ENCODE peak calls at places on chromosome 1, in nine cellular contexts. Z is neural progenitor cell, I is transverse colon, T is DND-41, U is BE2C, J is fibroblast of the aortic adventitia, E is lung, Q is foreskin fibroblast, C is A549. S is an unnamed sample.

GRCh38 chr1:232207089-232207723 is 422.7 kb downstream of the SIPA1L2 start:
- DNase-seq in Z (no peak), U (no peak), Q (no peak), E (no peak), C (no peak), J (no peak), I (no peak), T (no peak), S (no peak)

GRCh38 chr1:42381424-42381673 is 757 bp downstream of the RIMKLA start:
- DNase-seq in I (no peak), T (no peak), Q (no peak), Z (no peak), E (no peak), J (no peak), U (no peak), C (no peak), S (no peak)

GRCh38 chr1:154167461-154167860 is 12.6 kb upstream of the NUP210L start:
- DNase-seq in E (no peak), U (no peak), Q (no peak), Z (no peak), C (no peak), J (no peak), I (no peak), T (no peak), S (no peak)

GRCh38 chr1:224623310-224623714 is 7.2 kb downstream of the CNIH3 start:
- DNase-seq in J (no peak), I (no peak), Z (no peak), T (peak; percentile 32), Q (peak; percentile 69), U (no peak), C (no peak), E (no peak), S (no peak)

GRCh38 chr1:116722016-116722838 is 32.0 kb upstream of the CD2 start:
- DNase-seq in U (no peak), T (no peak), C (no peak), Q (no peak), J (no peak), Z (no peak), E (no peak), I (peak; percentile 27), S (no peak)

GRCh38 chr1:153646672-153647374 is 11.7 kb upstream of the SNAPIN start:
- DNase-seq in Z (no peak), T (no peak), Q (no peak), U (no peak), J (no peak), I (no peak), E (no peak), C (peak; percentile 17), S (no peak)

GRCh38 chr1:19525607-19526545 is 40.5 kb upstream of the CAPZB start:
- DNase-seq in I (no peak), Q (no peak), C (peak; percentile 17), U (no peak), E (no peak), Z (no peak), J (no peak), T (no peak), S (no peak)

GRCh38 chr1:162946701-162947100 is 85.7 kb upstream of the CCDC190 start:
- DNase-seq in Q (no peak), T (no peak), E (no peak), C (no peak), J (no peak), U (no peak), Z (no peak), I (no peak), S (no peak)

GRCh38 chr1:27602510-27603319 is 1.2 kb downstream of the AHDC1 start:
- DNase-seq in E (no peak), J (no peak), U (no peak), Q (no peak), I (peak; percentile 72), T (peak; percentile 71), C (no peak), Z (peak; percentile 77), S (no peak)

GRCh38 chr1:10459185-10459584 is 9.4 kb downstream of the CORT start:
- DNase-seq in U (no peak), Z (no peak), J (peak; percentile 66), C (peak; percentile 65), T (no peak), Q (peak; percentile 67), I (no peak), E (no peak), S (peak; percentile 50)

GRCh38 chr1:169484683-169485426 is 889 bp downstream of the SLC19A2 start:
- DNase-seq in Q (peak; percentile 63), Z (peak; percentile 56), T (peak; percentile 42), C (peak; percentile 56), I (peak; percentile 57), U (peak; percentile 32), J (peak; percentile 78), E (no peak), S (no peak)

GRCh38 chr1:164683235-164683634 is 124.3 kb downstream of the PBX1 start:
- DNase-seq in Q (no peak), T (no peak), C (peak; percentile 23), Z (no peak), I (no peak), J (peak; percentile 50), E (no peak), U (no peak), S (no peak)

GRCh38 chr1:107941123-107941522 is 23.9 kb downstream of the VAV3 start:
- DNase-seq in Z (no peak), C (no peak), U (no peak), I (no peak), Q (peak; percentile 71), E (no peak), J (peak; percentile 18), T (no peak), S (peak; percentile 83)

GRCh38 chr1:9352364-9353140 is 59.9 kb downstream of the SPSB1 start:
- DNase-seq in Q (no peak), T (no peak), E (no peak), U (no peak), J (no peak), C (no peak), Z (peak; percentile 50), I (no peak), S (no peak)

GRCh38 chr1:103337779-103338178 is 187.7 kb upstream of the RNPC3 start:
- DNase-seq in T (no peak), E (no peak), J (no peak), Z (no peak), U (no peak), Q (no peak), C (no peak), I (no peak), S (no peak)

GRCh38 chr1:32568929-32569328 is 29.7 kb downstream of the ZBTB8A start:
- DNase-seq in I (no peak), J (no peak), T (no peak), U (no peak), E (no peak), C (no peak), Z (no peak), Q (no peak), S (no peak)

GRCh38 chr1:49351744-49352143 is 575.1 kb upstream of the BEND5 start:
- DNase-seq in E (no peak), T (no peak), C (no peak), J (no peak), I (no peak), Z (no peak), U (no peak), Q (peak; percentile 1), S (no peak)

GRCh38 chr1:113142791-113143190 is 69.8 kb downstream of the LRIG2 start:
- DNase-seq in T (no peak), Z (no peak), C (no peak), J (peak; percentile 94), U (no peak), I (no peak), E (no peak), Q (no peak), S (no peak)

GRCh38 chr1:40508375-40509341 is at the start of gene EXO5:
- DNase-seq in C (peak; percentile 64), Q (peak; percentile 76), J (peak; percentile 69), T (peak; percentile 88), Z (peak; percentile 57), I (peak; percentile 85), E (peak; percentile 86), U (peak; percentile 76), S (peak; percentile 21)

GRCh38 chr1:65412256-65412983 is 8.0 kb upstream of the LEPR start:
- DNase-seq in Z (no peak), E (no peak), T (no peak), U (no peak), C (no peak), I (no peak), J (no peak), Q (no peak), S (no peak)

GRCh38 chr1:153697191-153697872 is 18.8 kb downstream of the NPR1 start:
- DNase-seq in Z (peak; percentile 21), I (no peak), T (no peak), C (peak; percentile 73), U (peak; percentile 76), J (peak; percentile 87), E (peak; percentile 34), Q (no peak), S (no peak)

DNA sequence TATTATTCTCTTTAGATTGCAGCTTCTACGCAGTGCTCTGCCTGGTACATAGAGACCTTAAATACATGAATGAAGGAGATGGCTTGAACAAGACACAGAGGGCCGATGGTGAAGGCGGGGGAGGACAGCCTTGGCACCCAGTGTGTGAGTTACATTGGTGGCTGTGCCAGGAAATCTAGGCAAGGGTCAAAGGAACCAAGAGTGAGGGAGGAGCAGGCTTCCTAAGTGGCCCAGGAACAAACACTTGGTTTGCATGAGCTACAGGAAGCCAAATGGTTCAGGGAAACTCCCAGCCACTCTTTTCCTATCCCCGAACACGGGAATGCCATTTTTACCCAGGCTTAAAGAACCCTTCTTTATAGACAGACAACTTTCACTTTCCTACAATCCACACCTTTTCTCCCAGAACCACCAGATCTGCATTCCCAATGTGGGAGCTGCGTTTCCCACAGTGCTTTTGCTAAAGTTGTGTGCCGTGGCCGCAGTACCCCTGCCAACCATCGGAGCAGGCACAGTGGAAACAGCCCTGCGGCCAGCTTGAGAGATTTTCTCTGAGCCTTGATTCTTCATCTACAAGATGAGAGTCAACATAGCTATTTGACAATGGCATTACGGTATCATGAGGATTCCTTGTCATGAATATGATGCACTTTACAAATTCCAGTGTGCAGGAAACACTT is 3.5 kb upstream of the CLEC20A start:
- DNase-seq in T (no peak), J (no peak), Q (no peak), E (no peak), Z (peak; percentile 25), U (no peak), C (peak; percentile 12), I (no peak), S (no peak)
- TF ChIP-seq CTCF in T (peak; percentile 25), J (peak; percentile 42), Q (no peak), E (no peak), Z (peak; percentile 35), U (no peak), C (no peak), I (no peak), S (peak; percentile 29)

GRCh38 chr1:174239541-174239940 is 80.2 kb downstream of the RABGAP1L start:
- DNase-seq in Q (no peak), U (no peak), T (no peak), J (no peak), C (no peak), Z (no peak), I (no peak), E (no peak), S (no peak)
- H3K4me3 ChIP-seq in Q (no peak overlapping the region), U (no peak overlapping the region), T (no peak overlapping the region), J (no peak overlapping the region), C (peak overlapping the region; percentile 56), Z (no peak overlapping the region), I (no peak overlapping the region), E (no peak overlapping the region), S (no peak overlapping the region)

GRCh38 chr1:220733090-220733569 is 15.0 kb upstream of the MTARC2 start:
- DNase-seq in T (peak; percentile 71), E (peak; percentile 89), U (peak; percentile 73), C (peak; percentile 89), J (peak; percentile 92), Z (peak; percentile 77), Q (peak; percentile 88), I (peak; percentile 84), S (peak; percentile 85)
- TF ChIP-seq CTCF in T (peak; percentile 81), E (peak; percentile 57), U (peak; percentile 88), C (peak; percentile 79), J (peak; percentile 88), Z (peak; percentile 93), Q (peak; percentile 79), I (peak; percentile 82), S (peak; percentile 86)

GRCh38 chr1:205229916-205230700 is 2.4 kb downstream of the TMCC2 start:
- DNase-seq in J (no peak), U (no peak), Z (no peak), Q (no peak), I (no peak), T (no peak), E (no peak), C (no peak), S (no peak)
- H3K4me3 ChIP-seq in J (no peak overlapping the region), U (no peak overlapping the region), Z (no peak overlapping the region), Q (peak overlapping the region; percentile 73), I (no peak overlapping the region), T (no peak overlapping the region), E (no peak overlapping the region), C (no peak overlapping the region), S (no peak overlapping the region)

S was measured in AG09309.